ENCODE peak calls at places on chromosome 19, in four cellular contexts. L is IMR-90, K is H1, R is mesendoderm. U is an unnamed sample.
A peak's percentile ranks its signal among the peaks of the same experiment; 100 is the strongest.

GRCh38 chr19:1416014-1416841 is 8.8 kb downstream of the DAZAP1 start:
- DNase-seq in L (peak; percentile 31), R (no peak), K (no peak), U (no peak)

GRCh38 chr19:7349961-7350711 is 1.4 kb downstream of the ARHGEF18 start:
- DNase-seq in L (no peak), K (no peak), R (no peak), U (no peak)

GRCh38 chr19:7522923-7523667 is 671 bp downstream of the MCOLN1 start:
- DNase-seq in R (no peak), K (no peak), L (no peak), U (no peak)

GRCh38 chr19:56947206-56947605 is 106.7 kb upstream of the PEG3 start:
- DNase-seq in L (no peak), R (peak; percentile 11), K (no peak), U (no peak)

GRCh38 chr19:52086481-52086880 is 9.1 kb downstream of the ZNF841 start:
- DNase-seq in K (no peak), L (peak; percentile 30), R (no peak), U (no peak)

GRCh38 chr19:38148337-38148736 is 75.7 kb downstream of the DPF1 start:
- DNase-seq in R (no peak), L (no peak), K (no peak), U (no peak)

GRCh38 chr19:12952488-12953455 is 4.3 kb downstream of the GADD45GIP1 start:
- DNase-seq in L (peak; percentile 88), K (no peak), R (no peak), U (no peak)

GRCh38 chr19:6712692-6713670 is 7.5 kb downstream of the C3 start:
- DNase-seq in L (no peak), R (no peak), K (no peak), U (no peak)

GRCh38 chr19:16036397-16036925 is 39.8 kb upstream of the TPM4 start:
- DNase-seq in R (no peak), K (no peak), L (no peak), U (no peak)

GRCh38 chr19:28964500-28964899 is 248.5 kb downstream of the UQCRFS1 start:
- DNase-seq in R (no peak), K (no peak), L (no peak), U (no peak)

GRCh38 chr19:36060430-36060829 is 5.7 kb downstream of the WDR62 start:
- DNase-seq in K (peak; percentile 51), L (peak; percentile 63), R (peak; percentile 53), U (peak; percentile 49)

GRCh38 chr19:28960986-28961705 is 251.8 kb downstream of the UQCRFS1 start:
- DNase-seq in K (no peak), L (peak; percentile 73), R (no peak), U (no peak)

GRCh38 chr19:36409841-36410240 is 8.6 kb downstream of the ZFP82 start:
- DNase-seq in L (no peak), R (no peak), K (no peak), U (no peak)

GRCh38 chr19:7924241-7924640 is 1.7 kb downstream of the CTXN1 start:
- DNase-seq in K (no peak), L (no peak), R (no peak), U (no peak)

GRCh38 chr19:32748948-32749347 is 29.4 kb downstream of the TDRD12 start:
- DNase-seq in R (no peak), K (peak; percentile 33), L (no peak), U (no peak)

GRCh38 chr19:46813570-46814358 is 25.4 kb upstream of the SLC1A5 start:
- DNase-seq in L (peak; percentile 46), R (no peak), K (no peak), U (no peak)

GRCh38 chr19:33812388-33813330 is 16.0 kb downstream of the KCTD15 start:
- DNase-seq in K (no peak), R (no peak), L (no peak), U (no peak)

GRCh38 chr19:13984875-13985741 is 21.0 kb downstream of the RFX1 start:
- DNase-seq in R (no peak), K (no peak), L (no peak), U (no peak)

GRCh38 chr19:55384576-55385235 is 614 bp upstream of the TMEM238 start:
- DNase-seq in R (no peak), K (peak; percentile 73), L (no peak), U (no peak)

GRCh38 chr19:14432817-14433453 is at the start of gene PKN1:
- DNase-seq in R (peak; percentile 52), K (peak; percentile 86), L (no peak), U (peak; percentile 67)

GRCh38 chr19:3441089-3441985 is 39.0 kb downstream of the SMIM24 start:
- DNase-seq in R (peak; percentile 73), K (no peak), L (no peak), U (no peak)

GRCh38 chr19:3440082-3440481 is 40.2 kb downstream of the SMIM24 start:
- DNase-seq in L (no peak), K (peak; percentile 92), R (peak; percentile 74), U (peak; percentile 81)

GRCh38 chr19:3442487-3443071 is 37.7 kb downstream of the SMIM24 start:
- DNase-seq in K (no peak), R (no peak), L (no peak), U (no peak)

GRCh38 chr19:3443840-3444694 is 36.3 kb downstream of the SMIM24 start:
- DNase-seq in L (peak; percentile 47), K (peak; percentile 82), R (peak; percentile 90), U (peak; percentile 85)

DNA sequence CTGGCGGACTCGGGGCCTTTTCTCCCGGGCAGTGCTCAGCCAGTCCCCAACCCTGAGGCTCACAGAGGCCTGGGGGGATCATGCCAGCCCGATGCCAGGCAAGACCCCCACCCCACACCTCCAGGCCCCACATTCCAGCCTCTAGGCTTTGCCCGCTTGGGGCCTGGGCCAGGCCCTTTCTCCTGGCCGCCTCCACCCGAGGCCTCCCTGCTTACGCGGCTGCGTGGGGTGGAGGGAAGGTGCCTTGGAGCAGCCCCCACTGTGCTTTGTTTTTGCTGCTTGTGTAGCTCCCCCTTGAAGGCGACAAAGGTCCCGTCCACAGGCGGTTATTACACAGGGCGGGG is 38.4 kb downstream of the SMIM24 start:
- DNase-seq in R (no peak), L (no peak), K (no peak), U (no peak)
- H2AK5ac ChIP-seq in R (no peak overlapping the region), L (no peak overlapping the region), K (peak overlapping the region; percentile 65), U (no peak overlapping the region)

GRCh38 chr19:23461120-23461519 is 65.8 kb upstream of the ZNF91 start:
- DNase-seq in R (no peak), L (no peak), K (no peak), U (no peak)
- H3K56ac ChIP-seq in R (no peak overlapping the region), L (no peak overlapping the region), K (no peak overlapping the region), U (no peak overlapping the region)

DNA sequence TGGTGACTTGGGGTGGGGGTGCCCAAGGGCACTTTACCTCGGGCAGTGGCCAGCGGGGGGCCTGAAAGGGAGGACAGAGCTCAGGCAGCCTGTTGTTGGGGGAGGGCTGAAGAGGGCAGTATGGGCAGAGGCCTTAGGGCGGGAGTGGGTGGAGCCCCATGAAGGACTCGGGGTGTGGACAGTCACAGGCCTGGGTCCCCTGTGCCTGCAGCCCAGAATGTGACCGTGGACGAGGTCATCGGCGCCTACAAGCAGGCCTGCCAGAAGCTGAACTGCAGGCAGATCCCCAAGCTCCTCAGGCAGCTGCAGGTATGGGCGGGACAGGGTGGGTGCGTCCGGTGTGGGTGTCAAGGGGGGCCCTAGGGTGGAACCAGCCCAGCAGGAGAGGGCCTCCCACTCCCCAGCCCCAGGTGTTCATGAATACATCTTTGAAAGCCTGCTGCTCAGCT is 22.5 kb downstream of the NKPD1 start:
- DNase-seq in R (no peak), L (no peak), K (no peak), U (no peak)
- H2AK5ac ChIP-seq in R (no peak overlapping the region), L (no peak overlapping the region), K (peak overlapping the region; percentile 5), U (no peak overlapping the region)

GRCh38 chr19:39555883-39556282 is 15.9 kb upstream of the EID2 start:
- DNase-seq in R (no peak), K (no peak), L (no peak), U (no peak)

GRCh38 chr19:39550197-39550596 is 10.2 kb upstream of the EID2 start:
- DNase-seq in K (no peak), R (no peak), L (no peak), U (no peak)

GRCh38 chr19:39557791-39558622 is 18.0 kb upstream of the EID2 start:
- DNase-seq in R (no peak), K (no peak), L (peak; percentile 11), U (no peak)

GRCh38 chr19:39554701-39555311 is 14.8 kb upstream of the EID2 start:
- DNase-seq in R (no peak), K (no peak), L (no peak), U (no peak)

GRCh38 chr19:39553082-39553652 is 13.2 kb upstream of the EID2 start:
- DNase-seq in L (no peak), K (no peak), R (no peak), U (no peak)
- H3K56ac ChIP-seq in L (no peak overlapping the region), K (no peak overlapping the region), R (no peak overlapping the region), U (no peak overlapping the region)

GRCh38 chr19:18070181-18070580 is 16.6 kb downstream of the IL12RB1 start:
- DNase-seq in R (no peak), L (no peak), K (no peak), U (no peak)
- H2AK5ac ChIP-seq in R (no peak overlapping the region), L (no peak overlapping the region), K (peak overlapping the region; percentile 17), U (no peak overlapping the region)

DNA sequence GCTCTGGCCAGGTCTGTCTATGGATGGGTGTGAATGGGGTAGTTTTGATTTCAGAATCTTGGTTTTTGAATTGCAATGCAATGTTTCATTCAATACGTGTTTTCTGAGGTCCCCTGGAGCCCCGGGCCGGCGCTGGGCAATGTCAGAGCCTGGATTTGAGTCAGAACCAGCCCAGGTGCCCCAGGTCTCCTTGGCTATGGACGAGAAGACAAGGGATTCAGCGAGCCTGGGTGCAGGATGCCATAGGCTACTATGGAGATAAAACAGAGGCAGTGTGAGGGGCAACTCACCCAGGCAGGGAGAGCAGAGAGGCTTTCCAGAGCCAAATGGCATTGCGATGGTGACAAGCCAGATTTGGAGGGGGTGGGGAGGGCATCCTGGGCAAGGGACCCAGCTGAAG is 1.2 kb upstream of the RPL13A start:
- DNase-seq in L (no peak), R (no peak), K (no peak), U (peak; percentile 21)
- H3K56ac ChIP-seq in L (no peak overlapping the region), R (peak overlapping the region; percentile 63), K (no peak overlapping the region), U (no peak overlapping the region)